ENCODE peak calls at places on chromosomes 12 and 14, in seven cellular contexts. H is MM.1S; V is adrenal gland; J is heart left ventricle; B is dorsolateral prefrontal cortex; O is stomach; F is CD4-positive, alpha-beta T cell. X is an unnamed sample.

GRCh38 chr12:53066594-53066978 is 12.6 kb downstream of the SPRYD3 start:
- DNase-seq in B (no peak), F (no peak), V (peak; percentile 58), J (no peak), O (peak; percentile 22), H (no peak), X (no peak)

GRCh38 chr12:129696952-129697351 is 206.9 kb downstream of the TMEM132D start:
- DNase-seq in V (no peak), O (no peak), H (no peak), B (no peak), J (no peak), F (no peak), X (no peak)

GRCh38 chr12:42372154-42372791 is 46.3 kb downstream of the PPHLN1 start:
- DNase-seq in F (no peak), B (no peak), O (no peak), H (peak; percentile 79), J (peak; percentile 15), V (no peak), X (no peak)

GRCh38 chr12:6200266-6201198 is at the start of gene CD9:
- DNase-seq in J (peak; percentile 81), V (peak; percentile 84), O (peak; percentile 75), B (no peak), H (peak; percentile 81), F (no peak), X (no peak)

GRCh38 chr14:54182419-54183040 is 214.3 kb upstream of the CDKN3 start:
- DNase-seq in O (no peak), F (no peak), J (no peak), H (no peak), B (no peak), V (no peak), X (no peak)

GRCh38 chr12:65511134-65511912 is 232.8 kb downstream of the MSRB3 start:
- DNase-seq in H (no peak), B (no peak), J (peak; percentile 65), F (no peak), V (no peak), O (no peak), X (no peak)

GRCh38 chr12:109912790-109913189 is 12.7 kb downstream of the TCHP start:
- DNase-seq in O (no peak), H (no peak), J (peak; percentile 40), V (no peak), F (no peak), B (no peak), X (no peak)

GRCh38 chr14:54173782-54174181 is 217.2 kb upstream of the BMP4 start:
- DNase-seq in B (no peak), V (no peak), J (peak; percentile 28), H (no peak), F (no peak), O (no peak), X (no peak)

GRCh38 chr14:29858299-29858698 is 69.3 kb downstream of the PRKD1 start:
- DNase-seq in O (no peak), V (no peak), B (no peak), F (no peak), J (no peak), H (peak; percentile 46), X (no peak)

GRCh38 chr12:65308001-65308400 is 29.5 kb downstream of the MSRB3 start:
- DNase-seq in H (no peak), J (no peak), O (no peak), B (no peak), F (no peak), V (no peak), X (no peak)

GRCh38 chr12:4810219-4810671 is 90.0 kb downstream of the GALNT8 start:
- DNase-seq in F (no peak), H (no peak), V (no peak), O (no peak), B (no peak), J (no peak), X (no peak)

GRCh38 chr12:3554547-3555115 is 63.6 kb downstream of the PRMT8 start:
- DNase-seq in V (no peak), B (no peak), J (no peak), F (no peak), H (no peak), O (no peak), X (no peak)

GRCh38 chr12:117680311-117680710 is 288.5 kb downstream of the KSR2 start:
- DNase-seq in F (no peak), B (no peak), O (no peak), H (no peak), J (no peak), V (no peak), X (no peak)

GRCh38 chr12:120241561-120242274 is 23.8 kb downstream of the PXN start:
- DNase-seq in F (no peak), B (no peak), O (no peak), H (no peak), V (no peak), J (peak; percentile 37), X (no peak)

GRCh38 chr12:32875990-32876389 is 20.6 kb downstream of the PKP2 start:
- DNase-seq in O (no peak), V (no peak), F (no peak), J (no peak), B (no peak), H (no peak), X (no peak)

GRCh38 chr14:76917158-76917596 is 91.0 kb downstream of the LRRC74A start:
- DNase-seq in V (peak; percentile 87), F (no peak), O (peak; percentile 65), H (no peak), B (no peak), J (peak; percentile 57), X (no peak)

GRCh38 chr12:61009167-61009566 is 1251.0 kb upstream of the USP15 start:
- DNase-seq in H (no peak), J (no peak), B (no peak), V (no peak), F (no peak), O (no peak), X (no peak)

GRCh38 chr14:63542231-63542999 is 762 bp downstream of the PPP2R5E start:
- DNase-seq in J (peak; percentile 10), B (no peak), H (no peak), O (no peak), F (no peak), V (peak; percentile 62), X (peak; percentile 38)

GRCh38 chr12:98901189-98901588 is 256.1 kb downstream of the APAF1 start:
- DNase-seq in B (no peak), O (no peak), H (no peak), F (no peak), J (no peak), V (no peak), X (no peak)

GRCh38 chr14:103561381-103562134 is 899 bp downstream of the BAG5 start:
- DNase-seq in V (peak; percentile 73), O (no peak), F (peak; percentile 9), J (peak; percentile 65), H (peak; percentile 16), B (no peak), X (no peak)

GRCh38 chr12:2457215-2458112 is 337.3 kb upstream of the FKBP4 start:
- DNase-seq in V (no peak), B (no peak), F (no peak), J (no peak), O (no peak), H (no peak), X (no peak)

GRCh38 chr14:101223561-101224162 is 320.1 kb upstream of the RTL1 start:
- DNase-seq in V (peak; percentile 42), F (no peak), J (no peak), O (no peak), B (no peak), H (no peak), X (peak; percentile 5)

GRCh38 chr12:92068441-92068840 is 77.2 kb downstream of the BTG1 start:
- DNase-seq in B (no peak), F (no peak), J (no peak), V (no peak), O (no peak), H (no peak), X (no peak)

GRCh38 chr14:77507762-77508161 is 9.1 kb upstream of the ISM2 start:
- DNase-seq in O (no peak), H (no peak), V (no peak), B (no peak), J (no peak), F (no peak), X (no peak)

GRCh38 chr12:4908694-4909396 is 860 bp upstream of the KCNA1 start:
- DNase-seq in V (no peak), O (no peak), J (no peak), F (no peak), H (no peak), B (peak; percentile 75), X (peak; percentile 39)

DNA sequence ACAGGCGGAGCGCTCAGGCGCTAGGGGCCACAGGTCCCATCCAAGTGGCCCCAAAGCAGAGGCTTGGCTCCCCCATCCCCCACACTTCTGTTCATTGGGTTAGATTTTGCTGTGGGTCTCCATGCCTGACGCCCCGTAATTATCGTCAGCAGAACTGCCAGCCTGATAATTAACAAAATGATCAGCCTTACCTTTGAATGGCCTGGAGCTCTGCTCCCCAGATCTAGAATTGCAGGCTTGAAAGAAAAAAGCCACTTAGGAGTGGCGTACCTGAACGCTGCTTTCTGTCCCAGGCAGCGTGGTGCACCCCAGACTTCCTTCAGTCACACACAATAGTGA is 28.7 kb upstream of the LRP1-AS start:
- DNase-seq in B (no peak), H (no peak), F (no peak), V (no peak), J (no peak), O (no peak), X (no peak)
- TF ChIP-seq CTCF in B (no peak), H (no peak), F (peak; percentile 33), V (no peak), J (no peak), O (peak; percentile 4), X (no peak)

GRCh38 chr12:80622271-80622670 is 85.2 kb upstream of the MYF6 start:
- DNase-seq in B (no peak), V (no peak), O (no peak), F (no peak), H (no peak), J (no peak), X (no peak)
- TF ChIP-seq CTCF in B (no peak), V (no peak), O (no peak), F (no peak), H (peak; percentile 28), J (no peak), X (no peak)

GRCh38 chr12:44812062-44812461 is 64.1 kb downstream of the NELL2 start:
- DNase-seq in H (peak; percentile 53), V (no peak), O (no peak), B (no peak), J (no peak), F (peak; percentile 18), X (no peak)
- TF ChIP-seq CTCF in H (peak; percentile 37), V (no peak), O (no peak), B (no peak), J (no peak), F (peak; percentile 68), X (no peak)

GRCh38 chr12:49198431-49199155 is 9.7 kb upstream of the TUBA1A start:
- DNase-seq in F (no peak), B (peak; percentile 79), J (peak; percentile 56), O (no peak), V (peak; percentile 80), H (no peak), X (no peak)

GRCh38 chr12:49190317-49190716 is 1.4 kb upstream of the TUBA1A start:
- DNase-seq in O (no peak), J (no peak), B (peak; percentile 52), V (peak; percentile 52), F (no peak), H (no peak), X (no peak)

GRCh38 chr12:49189731-49190314 is 943 bp upstream of the TUBA1A start:
- DNase-seq in V (no peak), B (no peak), H (no peak), J (no peak), O (no peak), F (no peak), X (no peak)

GRCh38 chr12:49200882-49201594 is 12.2 kb upstream of the TUBA1A start:
- DNase-seq in F (no peak), O (no peak), H (no peak), V (no peak), B (no peak), J (no peak), X (no peak)

GRCh38 chr12:49195734-49196133 is 6.9 kb upstream of the TUBA1A start:
- DNase-seq in B (no peak), V (no peak), O (no peak), H (no peak), J (no peak), F (no peak), X (no peak)
- TF ChIP-seq CTCF in B (no peak), V (no peak), O (no peak), H (no peak), J (no peak), F (no peak), X (no peak)

X was measured in mesothelial cell of epicardium.